ENCODE peak calls at places on chromosome 14, in ten cellular contexts. A, F, W, T, B, Z, J, S, Y and I are unnamed samples.

GRCh38 chr14:52877628-52878027 is 73.2 kb downstream of the FERMT2 start:
- DNase-seq in A (no peak), F (no peak), W (no peak), T (no peak), B (peak; percentile 74), Z (no peak), J (no peak), S (no peak), Y (no peak), I (no peak)

GRCh38 chr14:64885555-64885954 is 5.8 kb upstream of the SPTB start:
- DNase-seq in A (no peak), F (no peak), W (no peak), T (no peak), B (no peak), Z (no peak), J (no peak), S (no peak), Y (no peak), I (no peak)

GRCh38 chr14:75422169-75422568 is 5.7 kb upstream of the JDP2 start:
- DNase-seq in A (no peak), F (no peak), W (no peak), T (no peak), B (peak; percentile 94), Z (no peak), J (no peak), S (no peak), Y (no peak), I (no peak)

GRCh38 chr14:73796881-73797539 is 54.6 kb upstream of the PTGR2 start:
- DNase-seq in A (no peak), F (no peak), W (no peak), T (no peak), B (peak; percentile 41), Z (no peak), J (no peak), S (no peak), Y (no peak), I (no peak)

GRCh38 chr14:21860172-21860571 is 186.6 kb upstream of the OR4E1 start:
- DNase-seq in A (no peak), F (peak; percentile 80), W (no peak), T (no peak), B (peak; percentile 8), Z (no peak), J (peak; percentile 34), S (no peak), Y (peak; percentile 62), I (peak; percentile 11)

GRCh38 chr14:52071675-52072074 is 2.8 kb upstream of the NID2 start:
- DNase-seq in A (no peak), F (no peak), W (no peak), T (no peak), B (peak; percentile 52), Z (no peak), J (no peak), S (no peak), Y (peak; percentile 74), I (no peak)

GRCh38 chr14:100271247-100271939 is 32.4 kb downstream of the YY1 start:
- DNase-seq in A (no peak), F (peak; percentile 60), W (peak; percentile 68), T (no peak), B (peak; percentile 20), Z (no peak), J (no peak), S (no peak), Y (peak; percentile 21), I (peak; percentile 42)

GRCh38 chr14:70832536-70833305 is 23.4 kb upstream of the MAP3K9 start:
- DNase-seq in A (no peak), F (no peak), W (no peak), T (no peak), B (no peak), Z (no peak), J (no peak), S (no peak), Y (no peak), I (no peak)

GRCh38 chr14:60092516-60092915 is 793 bp downstream of the PCNX4 start:
- DNase-seq in A (no peak), F (no peak), W (no peak), T (no peak), B (peak; percentile 77), Z (no peak), J (peak; percentile 9), S (no peak), Y (peak; percentile 45), I (peak; percentile 23)

GRCh38 chr14:68306934-68307758 is 485.7 kb downstream of the ZFP36L1 start:
- DNase-seq in A (no peak), F (no peak), W (peak; percentile 76), T (no peak), B (peak; percentile 9), Z (no peak), J (no peak), S (no peak), Y (no peak), I (no peak)

GRCh38 chr14:69443296-69443805 is 41.2 kb upstream of the PLEKHD1 start:
- DNase-seq in A (no peak), F (no peak), W (no peak), T (no peak), B (peak; percentile 5), Z (no peak), J (no peak), S (no peak), Y (peak; percentile 5), I (no peak)

GRCh38 chr14:91607322-91608047 is 97.4 kb upstream of the PPP4R3A start:
- DNase-seq in A (no peak), F (no peak), W (no peak), T (no peak), B (no peak), Z (no peak), J (no peak), S (no peak), Y (no peak), I (no peak)

DNA sequence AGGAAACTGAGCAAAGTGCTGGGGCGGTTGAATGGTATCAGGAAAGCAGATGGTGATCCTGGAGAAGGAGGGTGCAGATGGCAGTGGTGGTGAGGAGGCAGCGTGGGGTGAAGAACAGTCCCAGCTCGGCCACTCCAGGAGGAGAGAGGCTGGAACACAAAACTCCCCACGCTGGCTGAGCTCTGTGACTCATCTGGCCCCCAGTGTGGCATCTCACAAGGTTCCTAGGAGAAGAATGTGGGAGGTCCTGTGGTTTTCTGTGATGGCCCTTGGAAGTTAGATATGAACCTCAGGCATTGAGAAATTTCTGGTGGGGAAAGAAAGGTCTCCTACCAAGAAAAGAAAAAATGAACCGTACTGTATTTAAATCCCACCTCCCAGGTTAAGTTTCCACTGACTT is 8.0 kb upstream of the NRXN3 start:
- DNase-seq in A (no peak), F (no peak), W (no peak), T (no peak), B (peak; percentile 2), Z (no peak), J (no peak), S (no peak), Y (no peak), I (no peak)
- H3K27ac ChIP-seq in A (no peak overlapping the region), F (no peak overlapping the region), W (no peak overlapping the region), T (no peak overlapping the region), B (no peak overlapping the region), Z (no peak overlapping the region), J (no peak overlapping the region), S (no peak overlapping the region), Y (no peak overlapping the region), I (no peak overlapping the region)

GRCh38 chr14:23539209-23539866 is 12.2 kb downstream of the ZFHX2 start:
- DNase-seq in A (no peak), F (peak; percentile 90), W (no peak), T (no peak), B (peak; percentile 46), Z (no peak), J (peak; percentile 15), S (no peak), Y (peak; percentile 59), I (peak; percentile 48)

GRCh38 chr14:23544511-23545447 is 6.8 kb downstream of the ZFHX2 start:
- DNase-seq in A (no peak), F (peak; percentile 93), W (no peak), T (no peak), B (peak; percentile 24), Z (no peak), J (no peak), S (peak; percentile 62), Y (peak; percentile 55), I (peak; percentile 53)

GRCh38 chr14:23543403-23543802 is 8.2 kb downstream of the ZFHX2 start:
- DNase-seq in A (no peak), F (no peak), W (no peak), T (no peak), B (no peak), Z (no peak), J (no peak), S (no peak), Y (no peak), I (no peak)

GRCh38 chr14:23539867-23540469 is 11.6 kb downstream of the ZFHX2 start:
- DNase-seq in A (no peak), F (no peak), W (no peak), T (no peak), B (no peak), Z (no peak), J (no peak), S (no peak), Y (no peak), I (no peak)

GRCh38 chr14:23542261-23542660 is 9.3 kb downstream of the ZFHX2 start:
- DNase-seq in A (no peak), F (no peak), W (no peak), T (no peak), B (no peak), Z (no peak), J (no peak), S (no peak), Y (no peak), I (no peak)
- H3K9me3 ChIP-seq in A (no peaks in the 10 kb centered on the region), F (no peaks in the 10 kb centered on the region), W (no peaks in the 10 kb centered on the region), T (no peaks in the 10 kb centered on the region), B (no peaks in the 10 kb centered on the region), Z (no peaks in the 10 kb centered on the region), J (no peaks in the 10 kb centered on the region), S (no peaks in the 10 kb centered on the region), Y (no peaks in the 10 kb centered on the region), I (no peaks in the 10 kb centered on the region)

DNA sequence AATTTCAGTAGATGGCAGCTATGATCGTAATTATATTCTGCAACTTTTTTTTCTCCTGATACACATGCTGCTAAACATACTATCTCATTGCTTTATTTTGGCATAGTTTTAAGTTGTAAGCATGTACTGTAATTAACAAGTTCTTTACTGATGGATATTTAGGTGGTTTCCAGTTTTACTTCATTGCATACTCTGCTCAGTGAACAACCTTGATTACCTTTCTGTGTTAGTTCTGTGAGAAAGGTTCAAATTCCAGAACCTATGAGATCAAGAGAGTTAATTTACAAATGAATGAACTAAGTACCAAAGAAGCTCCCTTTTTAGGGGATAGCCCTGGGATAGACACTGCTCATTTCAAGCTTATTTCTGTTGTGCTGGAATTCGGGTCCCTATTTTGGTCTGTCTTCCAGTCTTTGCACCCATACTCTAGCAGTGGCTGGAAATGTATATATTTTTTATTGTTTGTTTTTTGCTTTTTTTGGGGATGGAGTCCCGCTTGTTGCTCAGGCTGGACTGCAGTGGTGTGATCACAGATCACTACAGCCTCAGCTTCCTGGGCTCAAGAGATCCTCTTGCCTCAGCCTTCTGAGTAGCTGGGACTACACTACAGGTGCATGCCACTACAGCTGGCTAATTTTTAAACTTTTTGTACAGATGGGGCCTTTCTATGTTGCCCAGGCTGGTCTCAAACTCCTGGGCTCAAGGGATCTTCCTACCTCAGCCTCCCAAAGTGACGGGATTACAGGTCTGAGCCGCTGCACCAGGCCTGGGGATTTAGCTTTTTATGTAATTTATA is 10.6 kb downstream of the PAPOLA start:
- DNase-seq in A (no peak), F (no peak), W (no peak), T (no peak), B (no peak), Z (no peak), J (no peak), S (no peak), Y (no peak), I (no peak)
- H3K4me3 ChIP-seq in A (no peak overlapping the region), F (no peak overlapping the region), W (no peak overlapping the region), T (no peak overlapping the region), B (no peak overlapping the region), Z (no peak overlapping the region), J (no peak overlapping the region), S (no peak overlapping the region), Y (no peak overlapping the region), I (no peak overlapping the region)

GRCh38 chr14:71905860-71906259 is 26.4 kb upstream of the RGS6 start:
- DNase-seq in A (no peak), F (no peak), W (no peak), T (no peak), B (no peak), Z (no peak), J (no peak), S (no peak), Y (no peak), I (peak; percentile 8)
- H3K27ac ChIP-seq in A (no peak overlapping the region), F (peak overlapping the region; percentile 56), W (no peak overlapping the region), T (no peak overlapping the region), B (no peak overlapping the region), Z (peak overlapping the region; percentile 34), J (no peak overlapping the region), S (no peak overlapping the region), Y (no peak overlapping the region), I (no peak overlapping the region)